ENCODE peak calls at places on chromosomes 5 and 9, in five cellular contexts. N is SHP77 treated with DMSO at 0.1 percent for 48 hours, D is dermis blood vessel endothelial cell, S is germinal center, M is thyroid gland. G is an unnamed sample.

GRCh38 chr5:113250341-113250953 is 184.3 kb downstream of the TSSK1B start:
- DNase-seq in N (no peak), M (no peak), D (peak; percentile 85), S (no peak), G (peak; percentile 84)

GRCh38 chr5:91434348-91434747 is 51.2 kb upstream of the ARRDC3 start:
- DNase-seq in S (no peak), D (no peak), N (no peak), M (no peak), G (no peak)

GRCh38 chr5:150595466-150596031 is 44.9 kb upstream of the SYNPO start:
- DNase-seq in S (no peak), N (no peak), D (peak; percentile 93), M (no peak), G (peak; percentile 91)

GRCh38 chr5:56264417-56265025 is 31.4 kb upstream of the ANKRD55 start:
- DNase-seq in N (no peak), M (peak; percentile 45), S (peak; percentile 10), D (peak; percentile 66), G (no peak)

GRCh38 chr5:22242532-22242931 is 610.6 kb downstream of the CDH12 start:
- DNase-seq in N (no peak), M (no peak), D (no peak), S (no peak), G (no peak)

GRCh38 chr9:131467214-131467935 is 35.3 kb upstream of the POMT1 start:
- DNase-seq in N (no peak), M (no peak), D (peak; percentile 31), S (no peak), G (no peak)

GRCh38 chr5:167723254-167723871 is 568.1 kb upstream of the WWC1 start:
- DNase-seq in D (peak; percentile 63), S (peak; percentile 64), N (peak; percentile 2), M (peak; percentile 89), G (peak; percentile 91)

GRCh38 chr9:38081356-38082108 is 12.5 kb upstream of the SHB start:
- DNase-seq in N (no peak), S (no peak), D (peak; percentile 7), M (no peak), G (peak; percentile 51)

GRCh38 chr9:16202913-16203734 is 650.3 kb downstream of the CCDC171 start:
- DNase-seq in M (no peak), S (no peak), D (peak; percentile 51), N (no peak), G (peak; percentile 95)

GRCh38 chr9:125486109-125486508 is 220.9 kb downstream of the MAPKAP1 start:
- DNase-seq in S (no peak), N (no peak), D (no peak), M (no peak), G (no peak)

GRCh38 chr9:684950-685340 is 156.6 kb upstream of the DMRT1 start:
- DNase-seq in M (no peak), N (no peak), S (no peak), D (peak; percentile 82), G (peak; percentile 59)

GRCh38 chr9:74953235-74953741 is 576 bp upstream of the C9orf40 start:
- DNase-seq in N (no peak), S (no peak), M (peak; percentile 1), D (no peak), G (no peak)

GRCh38 chr5:115432691-115433090 is 111.9 kb downstream of the FEM1C start:
- DNase-seq in M (no peak), N (peak; percentile 89), S (no peak), D (no peak), G (peak; percentile 36)

GRCh38 chr9:121698627-121699270 is 47.3 kb downstream of the DAB2IP start:
- DNase-seq in S (peak; percentile 22), D (peak; percentile 47), M (peak; percentile 54), N (no peak), G (peak; percentile 76)

GRCh38 chr9:15824310-15824709 is 271.5 kb downstream of the CCDC171 start:
- DNase-seq in S (no peak), N (no peak), D (peak; percentile 26), M (no peak), G (peak; percentile 25)

GRCh38 chr5:142872795-142873194 is 102.6 kb downstream of the ARHGAP26 start:
- DNase-seq in M (peak; percentile 30), D (peak; percentile 97), N (no peak), S (no peak), G (no peak)

GRCh38 chr5:87885727-87886126 is 382.9 kb downstream of the TMEM161B start:
- DNase-seq in N (no peak), D (no peak), M (no peak), S (no peak), G (no peak)

GRCh38 chr5:148471379-148471778 is 87.6 kb downstream of the FBXO38 start:
- DNase-seq in N (no peak), M (no peak), S (no peak), D (peak; percentile 23), G (no peak)

GRCh38 chr9:92974696-92975451 is 27.6 kb downstream of the FGD3 start:
- DNase-seq in D (no peak), M (no peak), N (no peak), S (no peak), G (no peak)

GRCh38 chr9:35756275-35756742 is 2.2 kb upstream of the MSMP start:
- DNase-seq in M (peak; percentile 68), D (no peak), N (no peak), S (no peak), G (no peak)

GRCh38 chr5:99061711-99062110 is 132.9 kb upstream of the CHD1 start:
- DNase-seq in D (no peak), M (no peak), S (no peak), N (no peak), G (peak; percentile 64)

GRCh38 chr9:97534185-97534584 is 32.7 kb downstream of the TMOD1 start:
- DNase-seq in N (no peak), M (no peak), S (no peak), D (no peak), G (no peak)

GRCh38 chr5:40406426-40407211 is 273.1 kb upstream of the PTGER4 start:
- DNase-seq in D (no peak), S (no peak), N (no peak), M (no peak), G (no peak)

GRCh38 chr5:4947899-4948556 is 192.1 kb upstream of the ADAMTS16 start:
- DNase-seq in M (no peak), D (no peak), S (no peak), N (no peak), G (peak; percentile 34)

G was measured in astrocyte of the hippocampus.